ENCODE peak calls at places on chromosomes 12 and 14, in nine cellular contexts. O is T-helper 1 cell; P is NCI-H345; N is progenitor cell of endocrine pancreas; D is epithelial cell of prostate; Z is GM06990; Q is SW480; W is CD4-positive, CD25-positive, alpha-beta regulatory T cell; J is NCI-H2081. T is an unnamed sample.

GRCh38 chr14:103518416-103519042 is 4.1 kb downstream of the CKB start:
- DNase-seq in J (peak; percentile 52), O (peak; percentile 44), P (peak; percentile 44), D (no peak), N (peak; percentile 70), Z (no peak), W (peak; percentile 44), Q (no peak), T (peak; percentile 86)

GRCh38 chr12:14416658-14417057 is 51.2 kb downstream of the ATF7IP start:
- DNase-seq in O (peak; percentile 32), W (peak; percentile 68), Z (no peak), Q (peak; percentile 7), D (no peak), P (peak; percentile 24), N (no peak), J (peak; percentile 87), T (no peak)

GRCh38 chr14:73467800-73468199 is 9.5 kb upstream of the NUMB start:
- DNase-seq in N (no peak), J (no peak), D (no peak), W (no peak), P (no peak), O (no peak), Z (no peak), Q (no peak), T (no peak)

GRCh38 chr14:97166497-97166896 is 369.3 kb downstream of the VRK1 start:
- DNase-seq in O (no peak), Q (no peak), J (no peak), N (no peak), D (no peak), W (no peak), Z (no peak), P (no peak), T (no peak)

GRCh38 chr14:20836668-20837338 is 34.2 kb upstream of the RNASE1 start:
- DNase-seq in N (no peak), O (no peak), J (no peak), P (no peak), D (no peak), W (no peak), Q (no peak), Z (no peak), T (no peak)

GRCh38 chr12:67928621-67929369 is 60.5 kb upstream of the IFNG-AS1 start:
- DNase-seq in Z (no peak), J (no peak), O (no peak), P (no peak), W (no peak), D (no peak), Q (no peak), N (no peak), T (no peak)

GRCh38 chr14:53044486-53044885 is 93.6 kb upstream of the FERMT2 start:
- DNase-seq in Z (no peak), J (no peak), N (no peak), O (no peak), D (no peak), W (no peak), P (no peak), Q (no peak), T (no peak)

GRCh38 chr12:124713041-124713435 is 145.6 kb upstream of the NCOR2 start:
- DNase-seq in Z (no peak), D (no peak), P (no peak), N (no peak), J (no peak), Q (no peak), O (no peak), W (no peak), T (no peak)

GRCh38 chr12:105574056-105574715 is 243.7 kb downstream of the C12orf75 start:
- DNase-seq in N (no peak), Q (peak; percentile 57), J (no peak), Z (no peak), O (no peak), D (no peak), W (no peak), P (no peak), T (no peak)

GRCh38 chr14:21241218-21241819 is 27.9 kb downstream of the HNRNPC start:
- DNase-seq in Z (no peak), W (peak; percentile 46), Q (no peak), N (no peak), J (no peak), P (no peak), D (no peak), O (no peak), T (no peak)

GRCh38 chr12:58202933-58203713 is 261.8 kb downstream of the ATP23 start:
- DNase-seq in W (no peak), J (peak; percentile 57), P (no peak), D (no peak), Z (no peak), N (no peak), Q (no peak), O (no peak), T (no peak)

GRCh38 chr14:54189358-54190354 is 207.2 kb upstream of the CDKN3 start:
- DNase-seq in W (no peak), J (no peak), N (no peak), Q (peak; percentile 41), P (no peak), D (peak; percentile 80), Z (no peak), O (no peak), T (no peak)

GRCh38 chr12:56298828-56299227 is 1.3 kb downstream of the CS start:
- DNase-seq in W (no peak), N (no peak), J (no peak), Q (no peak), O (no peak), Z (no peak), P (no peak), D (no peak), T (no peak)

GRCh38 chr12:88310069-88310468 is 168.0 kb downstream of the TMTC3 start:
- DNase-seq in Z (no peak), Q (no peak), N (no peak), W (no peak), O (no peak), D (peak; percentile 27), P (no peak), J (no peak), T (no peak)

GRCh38 chr14:69252851-69253250 is 7.1 kb upstream of the GALNT16 start:
- DNase-seq in N (no peak), O (no peak), Z (no peak), W (no peak), Q (no peak), P (no peak), J (no peak), D (no peak), T (no peak)

GRCh38 chr12:31876568-31877424 is 82.4 kb upstream of the RESF1 start:
- DNase-seq in P (no peak), O (no peak), Q (no peak), N (no peak), W (no peak), Z (no peak), D (no peak), J (no peak), T (no peak)

GRCh38 chr12:6157482-6157881 is 33.0 kb upstream of the VWF start:
- DNase-seq in J (no peak), N (no peak), Q (no peak), Z (no peak), D (no peak), W (no peak), P (no peak), O (no peak), T (no peak)

GRCh38 chr12:56081393-56082347 is 1.7 kb downstream of the ERBB3 start:
- DNase-seq in P (no peak), N (no peak), Z (no peak), J (no peak), O (no peak), W (no peak), D (no peak), Q (peak; percentile 44), T (peak; percentile 84)

GRCh38 chr12:69497308-69498026 is 27.3 kb downstream of the FRS2 start:
- DNase-seq in N (no peak), D (no peak), Q (no peak), W (no peak), O (no peak), Z (peak; percentile 22), P (no peak), J (no peak), T (no peak)

GRCh38 chr14:104247336-104248202 is 109.2 kb downstream of the KIF26A start:
- DNase-seq in D (no peak), P (no peak), Z (no peak), J (no peak), N (peak; percentile 5), W (no peak), O (no peak), Q (no peak), T (no peak)